ENCODE peak calls at places on chromosome 22, in six cellular contexts. X, N, M, Z, Y and C are unnamed samples.
A peak's percentile ranks its signal among the peaks of the same experiment; 100 is the strongest.

GRCh38 chr22:43060213-43060612 is 29.0 kb downstream of the TTLL1 start:
- DNase-seq in X (no peak), N (no peak), M (peak; percentile 56), Z (no peak), Y (no peak), C (peak; percentile 68)

GRCh38 chr22:50085211-50085999 is at the start of gene MLC1:
- DNase-seq in X (no peak), N (no peak), M (peak; percentile 98), Z (peak; percentile 25), Y (no peak), C (peak; percentile 59)

GRCh38 chr22:41780714-41781507 is 19.6 kb upstream of the CCDC134 start:
- DNase-seq in X (peak; percentile 32), N (peak; percentile 41), M (peak; percentile 95), Z (peak; percentile 63), Y (no peak), C (peak; percentile 39)

GRCh38 chr22:49481651-49482399 is 345.8 kb downstream of the BRD1 start:
- DNase-seq in X (no peak), N (no peak), M (no peak), Z (no peak), Y (no peak), C (no peak)

GRCh38 chr22:48709453-48709852 is 1118.2 kb downstream of the BRD1 start:
- DNase-seq in X (no peak), N (no peak), M (no peak), Z (no peak), Y (no peak), C (no peak)

GRCh38 chr22:49756201-49756600 is 71.5 kb downstream of the BRD1 start:
- DNase-seq in X (no peak), N (no peak), M (no peak), Z (no peak), Y (no peak), C (no peak)

GRCh38 chr22:50505776-50506610 is 1.5 kb downstream of the LMF2 start:
- DNase-seq in X (no peak), N (peak; percentile 26), M (no peak), Z (no peak), Y (no peak), C (no peak)

GRCh38 chr22:44399196-44399837 is 86.6 kb upstream of the SHISAL1 start:
- DNase-seq in X (peak; percentile 4), N (no peak), M (no peak), Z (no peak), Y (no peak), C (no peak)

GRCh38 chr22:41732096-41732772 is 32.9 kb downstream of the MEI1 start:
- DNase-seq in X (no peak), N (no peak), M (peak; percentile 33), Z (no peak), Y (no peak), C (no peak)

GRCh38 chr22:50027639-50028537 is 15.3 kb upstream of the IL17REL start:
- DNase-seq in X (no peak), N (no peak), M (peak; percentile 30), Z (peak; percentile 13), Y (no peak), C (peak; percentile 16)

GRCh38 chr22:48622891-48623545 is 1204.7 kb downstream of the BRD1 start:
- DNase-seq in X (no peak), N (no peak), M (no peak), Z (no peak), Y (no peak), C (no peak)

GRCh38 chr22:48979482-48979881 is 848.2 kb downstream of the BRD1 start:
- DNase-seq in X (no peak), N (no peak), M (peak; percentile 22), Z (no peak), Y (peak; percentile 26), C (no peak)

GRCh38 chr22:42719656-42720262 is 911 bp downstream of the A4GALT start:
- DNase-seq in X (no peak), N (no peak), M (no peak), Z (no peak), Y (no peak), C (no peak)

GRCh38 chr22:42801537-42802165 is 55.4 kb downstream of the ARFGAP3 start:
- DNase-seq in X (no peak), N (no peak), M (no peak), Z (no peak), Y (no peak), C (no peak)

GRCh38 chr22:26463688-26464087 is 19.9 kb downstream of the HPS4 start:
- DNase-seq in X (no peak), N (no peak), M (no peak), Z (no peak), Y (no peak), C (no peak)

GRCh38 chr22:31647066-31647465 is 14.9 kb downstream of the PISD start:
- DNase-seq in X (no peak), N (no peak), M (no peak), Z (no peak), Y (no peak), C (no peak)

GRCh38 chr22:32343929-32344328 is 13.7 kb upstream of the RFPL3 start:
- DNase-seq in X (no peak), N (no peak), M (no peak), Z (no peak), Y (no peak), C (no peak)

GRCh38 chr22:48857202-48857805 is 970.4 kb downstream of the BRD1 start:
- DNase-seq in X (no peak), N (no peak), M (no peak), Z (no peak), Y (no peak), C (no peak)

GRCh38 chr22:30290679-30291333 is 1.5 kb upstream of the CASTOR1 start:
- DNase-seq in X (peak; percentile 90), N (peak; percentile 93), M (peak; percentile 82), Z (peak; percentile 48), Y (no peak), C (peak; percentile 42)
- TF ChIP-seq POLR2A in X (peak; percentile 16), N (no peak), M (no peak), Z (no peak), Y (no peak), C (no peak)

DNA sequence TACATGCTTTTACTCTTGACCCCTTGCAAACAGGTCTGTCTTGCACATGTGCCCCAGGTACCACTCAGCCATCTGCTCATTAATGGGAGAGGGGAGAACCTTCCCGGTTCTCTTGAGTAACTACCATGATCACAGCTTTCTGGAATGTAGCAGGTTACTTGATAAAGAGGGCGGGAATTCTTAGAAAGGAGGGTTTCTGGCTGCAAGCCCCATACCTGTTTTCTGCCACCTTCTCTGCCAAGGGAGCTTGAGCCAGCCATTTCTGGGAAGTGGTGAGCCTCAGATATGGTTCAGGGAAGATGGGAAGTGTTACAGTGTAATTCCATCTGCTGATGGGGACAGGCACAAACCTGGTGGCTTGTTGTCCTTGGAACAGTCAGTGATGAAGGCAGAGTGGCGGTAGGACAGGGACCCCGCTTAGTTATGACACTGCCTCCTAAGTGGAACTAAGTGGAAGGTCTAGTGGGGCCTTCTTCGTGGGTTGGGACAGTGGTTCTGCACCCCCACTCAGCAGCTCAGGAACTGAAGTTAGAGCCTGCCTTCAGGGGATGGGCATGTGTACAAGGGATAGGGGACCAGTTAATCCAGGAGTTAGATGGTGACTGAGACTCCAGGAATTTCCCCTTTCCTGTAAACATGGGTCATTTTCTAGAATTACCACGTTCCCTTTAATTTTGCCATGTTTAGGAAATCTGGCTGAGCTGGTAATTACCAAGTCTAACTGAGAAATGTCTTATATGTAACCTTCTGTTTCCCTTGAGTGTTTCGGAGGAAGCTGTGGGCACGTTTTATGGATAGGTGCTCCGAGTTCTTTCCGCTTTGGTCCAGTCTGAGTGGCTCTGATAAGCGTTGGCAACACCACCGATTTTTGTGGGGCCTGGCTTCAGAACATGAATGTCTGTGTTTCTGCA is 35.2 kb downstream of the BCR start:
- DNase-seq in X (peak; percentile 53), N (peak; percentile 18), M (peak; percentile 77), Z (peak; percentile 64), Y (no peak), C (peak; percentile 10)
- TF ChIP-seq POLR2A in X (no peak), N (no peak), M (no peak), Z (no peak), Y (no peak), C (no peak)

DNA sequence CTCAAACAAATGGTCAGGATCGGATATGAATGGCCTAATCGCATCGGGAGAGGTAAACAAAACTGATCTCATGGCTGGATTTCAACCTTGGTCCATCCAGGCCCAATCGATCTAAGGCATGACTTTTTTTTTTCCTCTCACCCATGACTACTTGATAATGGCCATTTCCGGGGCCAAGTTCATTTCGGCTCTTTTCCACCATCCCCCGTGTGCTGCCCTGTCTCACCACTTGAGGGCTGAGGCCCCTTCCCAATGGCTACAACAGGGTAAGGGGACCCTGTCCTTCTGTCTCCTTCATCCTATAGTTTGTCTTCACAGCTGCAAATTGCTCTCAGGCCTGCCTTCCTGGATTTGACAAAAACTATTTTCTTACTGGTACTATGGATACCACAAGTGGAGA is 26.7 kb downstream of the GRAP2 start:
- DNase-seq in X (no peak), N (no peak), M (peak; percentile 4), Z (no peak), Y (no peak), C (no peak)
- TF ChIP-seq POLR2A in X (no peak), N (no peak), M (no peak), Z (no peak), Y (no peak), C (no peak)

DNA sequence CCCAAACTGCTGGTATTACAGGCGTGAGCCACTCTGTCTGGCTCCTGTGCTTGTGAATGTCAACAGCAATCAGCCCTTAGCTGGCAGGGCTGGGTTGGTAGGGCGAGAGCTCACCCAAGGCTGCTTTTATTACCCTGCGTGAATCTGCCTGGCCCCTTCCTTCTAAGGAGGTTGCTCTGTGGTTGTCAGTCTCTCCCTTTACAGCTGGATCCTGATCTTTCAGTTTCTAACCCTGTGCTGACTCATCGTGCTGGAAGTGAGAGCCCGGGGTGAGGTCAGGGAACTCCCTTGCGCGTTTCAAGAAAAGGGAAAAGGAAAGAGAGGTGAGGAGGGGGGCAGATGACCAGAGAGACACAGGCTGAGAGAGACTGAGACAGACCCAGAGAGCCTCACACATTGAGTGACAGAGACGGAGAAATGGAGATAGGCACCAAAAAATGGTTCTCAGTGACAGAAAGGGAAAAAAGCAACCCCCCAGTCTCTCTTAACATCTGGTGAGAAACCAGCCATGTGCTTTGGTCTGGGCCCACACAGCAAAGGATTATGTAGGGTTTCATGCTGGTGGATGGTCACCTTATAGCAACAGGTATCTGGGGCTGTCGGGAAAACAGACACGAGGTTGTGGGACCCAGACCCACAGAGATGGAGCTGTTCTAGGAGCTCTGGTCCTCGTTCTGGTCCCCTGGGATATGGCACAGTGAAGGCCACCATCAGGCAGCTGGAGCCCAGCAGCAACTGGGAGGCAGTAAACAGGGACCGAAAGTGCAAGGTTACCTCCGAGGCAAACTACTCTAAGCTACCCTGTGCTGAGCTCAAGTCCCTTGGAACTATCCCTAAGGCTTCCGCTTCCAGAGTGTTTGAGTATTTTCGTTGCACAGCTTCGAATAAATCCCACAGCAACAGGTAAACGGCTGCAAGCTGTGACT is 2.5 kb downstream of the TCN2 start:
- DNase-seq in X (peak; percentile 75), N (peak; percentile 80), M (peak; percentile 93), Z (peak; percentile 86), Y (no peak), C (peak; percentile 88)
- TF ChIP-seq POLR2A in X (no peak), N (peak; percentile 58), M (no peak), Z (no peak), Y (no peak), C (peak; percentile 8)

GRCh38 chr22:25447689-25448434 is 116.6 kb upstream of the GRK3 start:
- DNase-seq in X (peak; percentile 85), N (peak; percentile 88), M (peak; percentile 86), Z (peak; percentile 78), Y (peak; percentile 71), C (peak; percentile 95)
- TF ChIP-seq POLR2A in X (peak; percentile 31), N (peak; percentile 44), M (peak; percentile 34), Z (peak; percentile 70), Y (peak; percentile 78), C (peak; percentile 41)

GRCh38 chr22:46578251-46578823 is 40.9 kb upstream of the CELSR1 start:
- DNase-seq in X (no peak), N (peak; percentile 40), M (peak; percentile 28), Z (no peak), Y (no peak), C (no peak)
- TF ChIP-seq POLR2A in X (no peak), N (no peak), M (no peak), Z (no peak), Y (no peak), C (peak; percentile 29)

GRCh38 chr22:27642104-27642800 is 159.3 kb downstream of the MN1 start:
- DNase-seq in X (no peak), N (no peak), M (no peak), Z (no peak), Y (no peak), C (no peak)
- TF ChIP-seq POLR2A in X (no peak), N (no peak), M (no peak), Z (no peak), Y (no peak), C (no peak)